ENCODE peak calls at places on chromosomes 3 and 15, in nine cellular contexts. K, P, G, Q, E, U, S, H and V are unnamed samples.

GRCh38 chr15:90851114-90851513 is 17.3 kb upstream of the FURIN start:
- DNase-seq in K (no peak), Q (no peak), G (no peak), P (no peak), S (no peak), U (no peak), H (no peak), E (no peak), V (no peak)

GRCh38 chr15:72229076-72229946 is 1.7 kb downstream of the PKM start:
- DNase-seq in H (no peak), Q (peak), E (no peak), S (no peak), P (no peak), G (peak), K (peak), U (no peak), V (no peak)

GRCh38 chr3:194036842-194037241 is 99.1 kb upstream of the HES1 start:
- DNase-seq in U (no peak), H (no peak), K (no peak), E (no peak), G (no peak), Q (no peak), P (no peak), S (no peak), V (no peak)

GRCh38 chr15:71109130-71109529 is 6.1 kb upstream of the THSD4 start:
- DNase-seq in H (no peak), S (peak), E (no peak), K (no peak), U (peak), G (no peak), P (no peak), Q (peak), V (no peak)

GRCh38 chr15:37093480-37094410 is 6.6 kb downstream of the MEIS2 start:
- DNase-seq in Q (peak), S (no peak), H (no peak), G (no peak), E (no peak), K (no peak), U (peak), P (no peak), V (no peak)

GRCh38 chr3:37514055-37514665 is 339.8 kb upstream of the LRRFIP2 start:
- DNase-seq in H (no peak), K (no peak), P (no peak), U (no peak), Q (no peak), S (no peak), G (no peak), E (no peak), V (no peak)

GRCh38 chr15:39589815-39590644 is 9.2 kb downstream of the THBS1 start:
- DNase-seq in Q (no peak), E (no peak), G (no peak), K (no peak), P (no peak), U (peak), H (no peak), S (no peak), V (no peak)

GRCh38 chr15:85750319-85750806 is 44.4 kb downstream of the KLHL25 start:
- DNase-seq in S (no peak), G (no peak), Q (peak), E (no peak), H (no peak), P (peak), K (peak), U (no peak), V (no peak)

GRCh38 chr15:32803631-32804030 is 85.8 kb downstream of the GREM1 start:
- DNase-seq in K (no peak), E (no peak), P (no peak), S (no peak), U (peak), G (no peak), H (no peak), Q (peak), V (no peak)

GRCh38 chr3:127754411-127755304 is 67.7 kb downstream of the MGLL start:
- DNase-seq in K (no peak), P (no peak), S (no peak), G (peak), Q (no peak), E (no peak), U (no peak), H (peak), V (no peak)

GRCh38 chr15:24835301-24835700 is 119.5 kb upstream of the SNRPN start:
- DNase-seq in Q (no peak), P (no peak), K (no peak), G (no peak), E (no peak), U (no peak), H (no peak), S (no peak), V (no peak)

GRCh38 chr3:10926441-10926830 is 66.1 kb upstream of the SLC6A1 start:
- DNase-seq in K (no peak), P (no peak), G (no peak), U (no peak), S (no peak), Q (no peak), H (no peak), E (no peak), V (no peak)

GRCh38 chr15:88385078-88385700 is 82.0 kb downstream of the MRPL46 start:
- DNase-seq in S (peak), Q (peak), H (no peak), P (no peak), U (peak), G (no peak), E (no peak), K (no peak), V (no peak)

GRCh38 chr15:46955576-46955975 is 761.7 kb upstream of the SEMA6D start:
- DNase-seq in K (no peak), E (no peak), Q (no peak), G (no peak), U (no peak), S (no peak), H (no peak), P (no peak), V (no peak)

GRCh38 chr3:197406266-197406665 is 107.9 kb upstream of the DLG1 start:
- DNase-seq in E (no peak), U (no peak), K (no peak), S (no peak), G (no peak), P (no peak), Q (peak), H (peak), V (no peak)

GRCh38 chr3:193803288-193803687 is 210.3 kb downstream of the OPA1 start:
- DNase-seq in Q (no peak), K (no peak), P (no peak), U (no peak), G (no peak), E (no peak), S (no peak), H (no peak), V (no peak)

GRCh38 chr15:80242132-80242769 is 9.8 kb downstream of the CTXND1 start:
- DNase-seq in Q (peak), K (peak), H (no peak), U (peak), E (no peak), G (no peak), S (no peak), P (peak), V (peak)

GRCh38 chr15:31975446-31976229 is 54.7 kb upstream of the CHRNA7 start:
- DNase-seq in G (no peak), E (no peak), U (peak), S (no peak), K (no peak), P (no peak), H (no peak), Q (no peak), V (peak)

GRCh38 chr15:96181873-96182301 is 148.6 kb upstream of the NR2F2 start:
- DNase-seq in Q (peak), P (peak), K (peak), S (peak), U (peak), H (no peak), E (peak), G (no peak), V (no peak)

GRCh38 chr15:34696506-34696905 is 58.3 kb downstream of the GJD2 start:
- DNase-seq in G (no peak), S (no peak), E (no peak), H (no peak), P (no peak), K (no peak), U (no peak), Q (no peak), V (no peak)

GRCh38 chr3:130801473-130801872 is 54.8 kb upstream of the PIK3R4 start:
- DNase-seq in S (no peak), Q (no peak), G (no peak), E (no peak), K (no peak), H (no peak), P (no peak), U (no peak), V (no peak)

GRCh38 chr3:139317215-139317614 is 26.6 kb upstream of the MRPS22 start:
- DNase-seq in H (no peak), G (no peak), U (no peak), P (no peak), S (no peak), Q (no peak), E (no peak), K (no peak), V (no peak)

GRCh38 chr15:100108846-100109245 is 232.9 kb downstream of the ADAMTS17 start:
- DNase-seq in S (no peak), Q (no peak), H (no peak), G (no peak), K (no peak), E (no peak), U (no peak), P (no peak), V (no peak)

GRCh38 chr3:141412936-141413354 is 44.6 kb downstream of the ZBTB38 start:
- DNase-seq in U (no peak), K (no peak), H (peak), E (peak), G (no peak), S (no peak), Q (peak), P (peak), V (peak)

GRCh38 chr3:15405448-15406050 is 21.8 kb downstream of the METTL6 start:
- DNase-seq in P (no peak), K (peak), H (no peak), U (peak), Q (peak), G (no peak), S (peak), E (no peak), V (peak)

GRCh38 chr15:65400760-65401606 is 21.8 kb downstream of the IGDCC4 start:
- DNase-seq in G (peak), U (peak), K (peak), H (peak), S (no peak), P (no peak), E (peak), Q (peak), V (peak)

GRCh38 chr3:141457624-141458236 is 29.1 kb upstream of the RASA2 start:
- DNase-seq in K (no peak), H (no peak), U (peak), Q (peak), G (no peak), S (no peak), E (no peak), P (no peak), V (no peak)

GRCh38 chr3:73203633-73204032 is 142.2 kb downstream of the EBLN2 start:
- DNase-seq in Q (no peak), E (no peak), S (no peak), U (no peak), G (no peak), K (no peak), H (no peak), P (no peak), V (no peak)

GRCh38 chr3:102106421-102107097 is 257.2 kb downstream of the NFKBIZ start:
- DNase-seq in U (peak), Q (peak), G (no peak), K (no peak), E (no peak), S (no peak), H (no peak), P (no peak), V (no peak)

GRCh38 chr3:149881879-149882278 is 68.9 kb downstream of the RNF13 start:
- DNase-seq in P (no peak), H (no peak), S (no peak), U (no peak), Q (no peak), K (no peak), G (no peak), E (no peak), V (no peak)

GRCh38 chr3:95097493-95097892 is 1034.6 kb downstream of the NSUN3 start:
- DNase-seq in Q (no peak), S (no peak), H (no peak), E (no peak), P (no peak), G (no peak), U (no peak), K (no peak), V (no peak)

GRCh38 chr3:37680393-37680792 is 181.3 kb upstream of the CTDSPL start:
- DNase-seq in K (no peak), P (no peak), U (no peak), E (no peak), G (no peak), S (no peak), Q (peak), H (no peak), V (no peak)

GRCh38 chr3:13579089-13579488 is 30.2 kb downstream of the FBLN2 start:
- DNase-seq in S (no peak), K (no peak), Q (peak), U (peak), P (no peak), E (no peak), H (no peak), G (no peak), V (no peak)

GRCh38 chr3:179750720-179751328 is 98.0 kb downstream of the USP13 start:
- DNase-seq in U (peak), H (no peak), E (no peak), P (no peak), G (no peak), K (peak), Q (peak), S (no peak), V (peak)